ENCODE peak calls at places on chromosomes 2 and 18, in seven cellular contexts. One of them, this sample, is unnamed.

GRCh38 chr2:128493880-128494279 is 175.2 kb upstream of the HS6ST1 start:
- DNase-seq in progenitor cell of endocrine pancreas: no peak
- DNase-seq in A549: no peak
- DNase-seq in ascending aorta: no peak
- DNase-seq in dorsolateral prefrontal cortex: no peak
- DNase-seq in spleen: no peak
- DNase-seq in AG09319: no peak
- DNase-seq in this sample: no peak

GRCh38 chr2:233700028-233700635 is 7.4 kb downstream of the UGT1A6 start:
- DNase-seq in progenitor cell of endocrine pancreas: no peak
- DNase-seq in ascending aorta: no peak
- DNase-seq in A549: peak
- DNase-seq in dorsolateral prefrontal cortex: no peak
- DNase-seq in AG09319: peak
- DNase-seq in spleen: no peak
- DNase-seq in this sample: peak

GRCh38 chr2:136129601-136130000 is 11.7 kb upstream of the CXCR4 start:
- DNase-seq in progenitor cell of endocrine pancreas: no peak
- DNase-seq in spleen: no peak
- DNase-seq in A549: no peak
- DNase-seq in dorsolateral prefrontal cortex: no peak
- DNase-seq in AG09319: no peak
- DNase-seq in ascending aorta: no peak
- DNase-seq in this sample: no peak

GRCh38 chr2:171703574-171704347 is 16.5 kb downstream of the DYNC1I2 start:
- DNase-seq in progenitor cell of endocrine pancreas: no peak
- DNase-seq in AG09319: no peak
- DNase-seq in spleen: no peak
- DNase-seq in dorsolateral prefrontal cortex: no peak
- DNase-seq in ascending aorta: no peak
- DNase-seq in A549: peak
- DNase-seq in this sample: peak

GRCh38 chr2:158507679-158508078 is 50.9 kb downstream of the PKP4 start:
- DNase-seq in dorsolateral prefrontal cortex: no peak
- DNase-seq in spleen: no peak
- DNase-seq in AG09319: no peak
- DNase-seq in A549: no peak
- DNase-seq in ascending aorta: no peak
- DNase-seq in progenitor cell of endocrine pancreas: no peak
- DNase-seq in this sample: no peak

GRCh38 chr2:106085441-106085911 is 108.6 kb downstream of the UXS1 start:
- DNase-seq in spleen: no peak
- DNase-seq in A549: peak
- DNase-seq in progenitor cell of endocrine pancreas: no peak
- DNase-seq in AG09319: no peak
- DNase-seq in dorsolateral prefrontal cortex: no peak
- DNase-seq in ascending aorta: no peak
- DNase-seq in this sample: peak

GRCh38 chr2:64699712-64700111 is 46.0 kb upstream of the SERTAD2 start:
- DNase-seq in dorsolateral prefrontal cortex: no peak
- DNase-seq in AG09319: no peak
- DNase-seq in progenitor cell of endocrine pancreas: no peak
- DNase-seq in ascending aorta: no peak
- DNase-seq in spleen: no peak
- DNase-seq in A549: peak
- DNase-seq in this sample: no peak

GRCh38 chr2:74425523-74425922 is 4.0 kb downstream of the WDR54 start:
- DNase-seq in AG09319: no peak
- DNase-seq in spleen: no peak
- DNase-seq in ascending aorta: no peak
- DNase-seq in dorsolateral prefrontal cortex: peak
- DNase-seq in progenitor cell of endocrine pancreas: no peak
- DNase-seq in A549: no peak
- DNase-seq in this sample: peak

GRCh38 chr18:47558110-47558750 is 306.8 kb upstream of the SKOR2 start:
- DNase-seq in progenitor cell of endocrine pancreas: no peak
- DNase-seq in ascending aorta: no peak
- DNase-seq in spleen: peak
- DNase-seq in dorsolateral prefrontal cortex: no peak
- DNase-seq in AG09319: no peak
- DNase-seq in A549: no peak
- DNase-seq in this sample: no peak

GRCh38 chr2:44825702-44826101 is 115.8 kb upstream of the SIX3 start:
- DNase-seq in ascending aorta: no peak
- DNase-seq in dorsolateral prefrontal cortex: no peak
- DNase-seq in A549: no peak
- DNase-seq in AG09319: no peak
- DNase-seq in spleen: no peak
- DNase-seq in progenitor cell of endocrine pancreas: no peak
- DNase-seq in this sample: no peak

GRCh38 chr2:47038656-47039501 is 116.2 kb downstream of the STPG4 start:
- DNase-seq in progenitor cell of endocrine pancreas: no peak
- DNase-seq in A549: no peak
- DNase-seq in spleen: no peak
- DNase-seq in ascending aorta: no peak
- DNase-seq in AG09319: no peak
- DNase-seq in dorsolateral prefrontal cortex: peak
- DNase-seq in this sample: no peak

GRCh38 chr2:98452396-98453027 is 7.9 kb downstream of the INPP4A start:
- DNase-seq in progenitor cell of endocrine pancreas: no peak
- DNase-seq in ascending aorta: no peak
- DNase-seq in AG09319: no peak
- DNase-seq in dorsolateral prefrontal cortex: no peak
- DNase-seq in A549: no peak
- DNase-seq in spleen: peak
- DNase-seq in this sample: no peak

GRCh38 chr2:210049831-210050230 is 47.4 kb downstream of the RPE start:
- DNase-seq in A549: no peak
- DNase-seq in spleen: no peak
- DNase-seq in dorsolateral prefrontal cortex: no peak
- DNase-seq in AG09319: no peak
- DNase-seq in progenitor cell of endocrine pancreas: no peak
- DNase-seq in ascending aorta: no peak
- DNase-seq in this sample: no peak

GRCh38 chr18:69947361-69948106 is at the start of gene CD226:
- DNase-seq in spleen: no peak
- DNase-seq in progenitor cell of endocrine pancreas: no peak
- DNase-seq in ascending aorta: no peak
- DNase-seq in AG09319: no peak
- DNase-seq in A549: no peak
- DNase-seq in dorsolateral prefrontal cortex: no peak
- DNase-seq in this sample: no peak

GRCh38 chr18:21868770-21869169 is 128.2 kb downstream of the MIB1 start:
- DNase-seq in ascending aorta: no peak
- DNase-seq in progenitor cell of endocrine pancreas: no peak
- DNase-seq in dorsolateral prefrontal cortex: no peak
- DNase-seq in spleen: no peak
- DNase-seq in AG09319: no peak
- DNase-seq in A549: no peak
- DNase-seq in this sample: no peak

GRCh38 chr2:181231886-181232644 is 225.1 kb upstream of the ITGA4 start:
- DNase-seq in spleen: no peak
- DNase-seq in dorsolateral prefrontal cortex: no peak
- DNase-seq in ascending aorta: no peak
- DNase-seq in A549: no peak
- DNase-seq in AG09319: peak
- DNase-seq in progenitor cell of endocrine pancreas: no peak
- DNase-seq in this sample: no peak

GRCh38 chr2:65067806-65068553 is 11.8 kb downstream of the CEP68 start:
- DNase-seq in spleen: no peak
- DNase-seq in AG09319: no peak
- DNase-seq in ascending aorta: no peak
- DNase-seq in dorsolateral prefrontal cortex: no peak
- DNase-seq in progenitor cell of endocrine pancreas: no peak
- DNase-seq in A549: no peak
- DNase-seq in this sample: no peak

GRCh38 chr2:27765621-27766286 is 5.8 kb upstream of the MRPL33 start:
- DNase-seq in dorsolateral prefrontal cortex: no peak
- DNase-seq in A549: peak
- DNase-seq in spleen: peak
- DNase-seq in AG09319: no peak
- DNase-seq in ascending aorta: no peak
- DNase-seq in progenitor cell of endocrine pancreas: no peak
- DNase-seq in this sample: no peak

GRCh38 chr18:78809845-78810244 is 169.8 kb upstream of the SALL3 start:
- DNase-seq in dorsolateral prefrontal cortex: no peak
- DNase-seq in spleen: peak
- DNase-seq in A549: no peak
- DNase-seq in ascending aorta: no peak
- DNase-seq in progenitor cell of endocrine pancreas: no peak
- DNase-seq in AG09319: no peak
- DNase-seq in this sample: no peak

GRCh38 chr2:221106241-221106640 is 465.9 kb downstream of the EPHA4 start:
- DNase-seq in ascending aorta: no peak
- DNase-seq in dorsolateral prefrontal cortex: no peak
- DNase-seq in progenitor cell of endocrine pancreas: no peak
- DNase-seq in AG09319: no peak
- DNase-seq in spleen: no peak
- DNase-seq in A549: no peak
- DNase-seq in this sample: no peak

DNA sequence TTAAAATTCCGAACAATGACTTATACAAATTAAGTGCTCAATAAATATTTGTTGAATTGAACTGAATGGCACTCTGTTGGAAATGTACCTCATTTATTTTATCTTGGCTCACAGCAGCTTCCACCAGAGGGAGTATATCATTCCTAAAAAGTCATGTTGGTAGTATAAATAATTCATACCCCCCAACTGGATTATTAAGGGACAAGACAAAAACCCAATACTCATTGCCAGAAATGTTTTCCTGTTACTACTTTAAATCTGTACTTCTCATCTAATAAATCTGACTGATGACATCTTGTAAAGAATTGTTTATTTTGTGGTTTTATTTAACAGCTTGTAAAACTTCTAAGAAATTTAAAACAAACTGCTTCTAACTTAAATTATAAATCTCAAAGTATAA is 163.9 kb downstream of the CDH2 start:
- DNase-seq in ascending aorta: no peak
- DNase-seq in progenitor cell of endocrine pancreas: no peak
- DNase-seq in A549: peak
- DNase-seq in spleen: no peak
- DNase-seq in dorsolateral prefrontal cortex: no peak
- DNase-seq in AG09319: no peak
- DNase-seq in this sample: peak
- TF ChIP-seq CTCF in ascending aorta: no peak
- TF ChIP-seq CTCF in progenitor cell of endocrine pancreas: peak
- TF ChIP-seq CTCF in A549: peak
- TF ChIP-seq CTCF in spleen: no peak
- TF ChIP-seq CTCF in dorsolateral prefrontal cortex: peak
- TF ChIP-seq CTCF in AG09319: peak
- TF ChIP-seq CTCF in this sample: no peak

DNA sequence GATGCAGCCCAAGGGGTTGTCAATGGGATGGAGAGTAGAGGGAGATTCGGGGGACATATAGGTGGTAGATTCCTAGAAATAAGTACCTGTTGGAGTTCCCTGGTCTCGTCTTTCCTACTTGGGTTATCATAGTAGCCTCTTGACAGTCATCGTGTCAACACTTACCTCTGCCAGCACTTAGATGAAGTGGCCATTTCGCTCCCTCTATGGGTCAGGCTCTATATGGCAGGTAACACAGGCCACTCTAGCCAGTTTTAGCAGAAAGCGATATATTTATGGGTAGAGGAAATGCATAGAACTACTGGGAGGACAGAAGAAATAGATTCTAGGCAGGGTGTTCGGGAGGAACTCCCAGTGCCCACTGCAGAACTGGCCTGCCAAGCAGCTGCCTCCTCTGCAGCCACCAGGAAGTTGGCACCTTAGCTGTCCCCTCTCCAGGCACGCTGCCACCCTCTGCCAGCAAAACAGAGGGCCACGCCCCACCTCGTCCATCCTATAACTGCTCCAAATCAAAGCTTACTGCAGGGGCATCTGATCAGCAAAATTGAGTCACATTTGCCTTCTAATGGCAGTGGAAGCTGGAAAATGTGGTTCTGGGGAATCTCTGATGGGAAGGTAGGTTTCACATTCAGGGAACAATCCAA is 181.3 kb downstream of the INSIG2 start:
- DNase-seq in AG09319: no peak
- DNase-seq in dorsolateral prefrontal cortex: no peak
- DNase-seq in progenitor cell of endocrine pancreas: no peak
- DNase-seq in spleen: no peak
- DNase-seq in ascending aorta: no peak
- DNase-seq in A549: peak
- DNase-seq in this sample: peak
- TF ChIP-seq CTCF in AG09319: no peak
- TF ChIP-seq CTCF in dorsolateral prefrontal cortex: no peak
- TF ChIP-seq CTCF in progenitor cell of endocrine pancreas: peak
- TF ChIP-seq CTCF in spleen: no peak
- TF ChIP-seq CTCF in ascending aorta: no peak
- TF ChIP-seq CTCF in A549: no peak
- TF ChIP-seq CTCF in this sample: peak

GRCh38 chr2:200670313-200670712 is 84.5 kb downstream of the AOX1 start:
- DNase-seq in AG09319: no peak
- DNase-seq in progenitor cell of endocrine pancreas: no peak
- DNase-seq in A549: peak
- DNase-seq in ascending aorta: no peak
- DNase-seq in dorsolateral prefrontal cortex: no peak
- DNase-seq in spleen: no peak
- DNase-seq in this sample: no peak
- TF ChIP-seq CTCF in AG09319: no peak
- TF ChIP-seq CTCF in progenitor cell of endocrine pancreas: no peak
- TF ChIP-seq CTCF in A549: peak
- TF ChIP-seq CTCF in ascending aorta: no peak
- TF ChIP-seq CTCF in dorsolateral prefrontal cortex: no peak
- TF ChIP-seq CTCF in spleen: no peak
- TF ChIP-seq CTCF in this sample: peak

GRCh38 chr2:23324281-23324680 is 60.7 kb upstream of the KLHL29 start:
- DNase-seq in spleen: no peak
- DNase-seq in A549: no peak
- DNase-seq in progenitor cell of endocrine pancreas: no peak
- DNase-seq in AG09319: no peak
- DNase-seq in dorsolateral prefrontal cortex: no peak
- DNase-seq in ascending aorta: no peak
- DNase-seq in this sample: no peak

GRCh38 chr2:23335550-23335949 is 49.4 kb upstream of the KLHL29 start:
- DNase-seq in progenitor cell of endocrine pancreas: no peak
- DNase-seq in ascending aorta: no peak
- DNase-seq in A549: no peak
- DNase-seq in AG09319: no peak
- DNase-seq in spleen: no peak
- DNase-seq in dorsolateral prefrontal cortex: no peak
- DNase-seq in this sample: no peak

GRCh38 chr2:23326322-23326721 is 58.7 kb upstream of the KLHL29 start:
- DNase-seq in progenitor cell of endocrine pancreas: no peak
- DNase-seq in A549: no peak
- DNase-seq in dorsolateral prefrontal cortex: no peak
- DNase-seq in ascending aorta: no peak
- DNase-seq in AG09319: no peak
- DNase-seq in spleen: no peak
- DNase-seq in this sample: no peak

GRCh38 chr2:23327897-23328296 is 57.1 kb upstream of the KLHL29 start:
- DNase-seq in dorsolateral prefrontal cortex: no peak
- DNase-seq in AG09319: no peak
- DNase-seq in ascending aorta: no peak
- DNase-seq in A549: no peak
- DNase-seq in spleen: no peak
- DNase-seq in progenitor cell of endocrine pancreas: no peak
- DNase-seq in this sample: no peak

DNA sequence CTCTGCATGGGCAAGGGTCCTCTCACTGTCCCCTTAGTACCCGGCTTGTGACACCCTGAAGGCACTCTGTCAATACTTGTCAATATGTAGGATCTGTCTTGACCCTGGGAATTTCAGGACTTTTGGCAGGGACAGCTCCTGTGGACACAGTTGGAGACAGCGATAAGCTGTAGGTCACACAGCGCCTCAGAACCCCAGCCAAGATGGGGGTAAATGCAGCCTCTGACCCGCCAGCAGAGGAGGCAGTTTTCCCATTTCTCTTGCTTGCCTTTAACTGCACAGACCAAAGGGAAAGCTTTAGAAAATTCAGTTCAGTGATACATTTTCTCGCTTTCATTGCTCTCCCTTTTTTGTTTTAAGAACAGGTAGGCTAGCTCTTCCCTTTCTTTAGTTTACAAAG is 54.8 kb upstream of the KLHL29 start:
- DNase-seq in A549: peak
- DNase-seq in ascending aorta: no peak
- DNase-seq in progenitor cell of endocrine pancreas: peak
- DNase-seq in dorsolateral prefrontal cortex: no peak
- DNase-seq in AG09319: no peak
- DNase-seq in spleen: no peak
- DNase-seq in this sample: no peak
- TF ChIP-seq CTCF in A549: peak
- TF ChIP-seq CTCF in ascending aorta: no peak
- TF ChIP-seq CTCF in progenitor cell of endocrine pancreas: peak
- TF ChIP-seq CTCF in dorsolateral prefrontal cortex: no peak
- TF ChIP-seq CTCF in AG09319: peak
- TF ChIP-seq CTCF in spleen: no peak
- TF ChIP-seq CTCF in this sample: peak